ENCODE peak calls at places on chromosomes 16 and 17, in seven cellular contexts. S, R, G, J, F, X and C are unnamed samples.

GRCh38 chr17:81524865-81525159 is 3.4 kb upstream of the FSCN2 start:
- DNase-seq in S (no peak), F (no peak), X (no peak), G (no peak), J (no peak), R (no peak), C (no peak)

GRCh38 chr17:8649157-8650118 is 18.9 kb upstream of the MYH10 start:
- DNase-seq in G (no peak), S (no peak), J (no peak), R (no peak), X (no peak), F (no peak), C (no peak)

GRCh38 chr16:47198180-47198575 is 54.4 kb upstream of the NETO2 start:
- DNase-seq in J (no peak), G (no peak), R (no peak), F (no peak), X (no peak), S (no peak), C (no peak)

GRCh38 chr17:81517339-81518112 is 4.9 kb upstream of the ACTG1 start:
- DNase-seq in G (peak), S (no peak), R (no peak), X (no peak), J (no peak), F (no peak), C (peak)

GRCh38 chr17:82775033-82775823 is 23.4 kb downstream of the TBCD start:
- DNase-seq in J (peak), G (peak), F (no peak), X (no peak), S (peak), R (peak), C (no peak)

GRCh38 chr16:67169642-67170167 is 633 bp upstream of the NOL3 start:
- DNase-seq in X (no peak), J (no peak), R (peak), G (no peak), F (no peak), S (no peak), C (peak)

GRCh38 chr17:2398655-2399571 is 1.9 kb downstream of the MNT start:
- DNase-seq in F (no peak), J (peak), S (peak), X (no peak), R (peak), G (no peak), C (no peak)

GRCh38 chr17:45836047-45837044 is 8.3 kb upstream of the SPPL2C start:
- DNase-seq in R (no peak), G (no peak), J (no peak), S (no peak), X (no peak), F (no peak), C (no peak)

GRCh38 chr16:67268136-67268579 is 11.2 kb upstream of the PLEKHG4 start:
- DNase-seq in S (no peak), X (no peak), G (no peak), F (no peak), R (peak), J (no peak), C (no peak)

GRCh38 chr16:533391-534088 is 6.0 kb downstream of the CAPN15 start:
- DNase-seq in R (no peak), F (no peak), G (no peak), J (no peak), S (peak), X (no peak), C (no peak)

GRCh38 chr17:55286681-55287589 is 22.2 kb downstream of the HLF start:
- DNase-seq in J (no peak), R (peak), S (peak), F (no peak), X (no peak), G (no peak), C (no peak)

GRCh38 chr17:38454528-38454927 is 26.3 kb downstream of the ARHGAP23 start:
- DNase-seq in J (peak), X (peak), G (no peak), S (peak), R (peak), F (no peak), C (no peak)

GRCh38 chr17:46109603-46110189 is 83.5 kb downstream of the KANSL1 start:
- DNase-seq in F (no peak), X (no peak), G (no peak), S (no peak), J (no peak), R (no peak), C (no peak)

GRCh38 chr17:54891176-54891821 is 9.4 kb upstream of the TOM1L1 start:
- DNase-seq in S (peak), X (peak), J (no peak), G (peak), F (no peak), R (peak), C (peak)

GRCh38 chr17:82674656-82675475 is 23.6 kb downstream of the RAB40B start:
- DNase-seq in G (no peak), X (no peak), F (no peak), S (no peak), J (no peak), R (no peak), C (no peak)

GRCh38 chr16:2212362-2213324 is 2.0 kb upstream of the BRICD5 start:
- DNase-seq in R (no peak), G (no peak), J (no peak), F (no peak), S (peak), X (no peak), C (no peak)

GRCh38 chr17:78130080-78130438 is 512 bp upstream of the TMC8 start:
- DNase-seq in J (no peak), S (peak), X (no peak), G (no peak), R (no peak), F (no peak), C (no peak)

GRCh38 chr17:78127888-78128615 is 503 bp downstream of the TMC6 start:
- DNase-seq in R (no peak), F (no peak), J (no peak), S (peak), G (no peak), X (no peak), C (no peak)

GRCh38 chr17:78127240-78127887 is 1.2 kb downstream of the TMC6 start:
- DNase-seq in J (peak), X (no peak), R (no peak), G (no peak), F (no peak), S (peak), C (no peak)

GRCh38 chr17:78129385-78130079 is 977 bp upstream of the TMC6 start:
- DNase-seq in R (no peak), G (no peak), J (no peak), X (no peak), F (no peak), S (peak), C (no peak)

GRCh38 chr17:78128616-78129384 is at the start of gene TMC6:
- DNase-seq in F (no peak), S (peak), G (peak), R (peak), X (peak), J (no peak), C (peak)
- TF ChIP-seq POLR2A in F (no peak), S (peak), G (no peak), R (peak), X (no peak), J (peak), C (no peak)

GRCh38 chr17:59332890-59333377 is 1.5 kb downstream of the YPEL2 start:
- DNase-seq in J (peak), G (no peak), F (peak), X (no peak), S (peak), R (no peak), C (no peak)

GRCh38 chr17:59333845-59334244 is 2.4 kb downstream of the YPEL2 start:
- DNase-seq in F (no peak), R (no peak), J (no peak), G (no peak), S (no peak), X (no peak), C (no peak)

GRCh38 chr17:59330314-59330942 is 1.0 kb upstream of the YPEL2 start:
- DNase-seq in S (peak), F (no peak), X (no peak), G (no peak), R (peak), J (no peak), C (no peak)

GRCh38 chr17:59331129-59331928 is at the start of gene YPEL2:
- DNase-seq in G (peak), R (peak), F (peak), S (peak), J (peak), X (peak), C (peak)

GRCh38 chr17:59331929-59332889 is 754 bp downstream of the YPEL2 start:
- DNase-seq in R (no peak), J (no peak), F (no peak), X (peak), G (no peak), S (peak), C (peak)
- TF ChIP-seq POLR2A in R (no peak), J (no peak), F (no peak), X (no peak), G (no peak), S (peak), C (no peak)

GRCh38 chr16:27217256-27217655 is 13.9 kb downstream of the KDM8 start:
- DNase-seq in X (no peak), S (no peak), J (no peak), R (no peak), G (no peak), F (no peak), C (no peak)
- TF ChIP-seq POLR2A in X (no peak), S (no peak), J (no peak), R (no peak), G (no peak), F (no peak), C (no peak)

GRCh38 chr17:49952912-49953497 is 16.0 kb upstream of the DLX4 start:
- DNase-seq in R (no peak), S (no peak), F (no peak), G (no peak), X (peak), J (no peak), C (no peak)
- TF ChIP-seq POLR2A in R (no peak), S (no peak), F (no peak), G (no peak), X (no peak), J (no peak), C (no peak)

GRCh38 chr17:30921544-30922196 is at the start of gene ADAP2:
- DNase-seq in G (peak), F (no peak), X (no peak), S (peak), R (peak), J (no peak), C (no peak)
- TF ChIP-seq POLR2A in G (no peak), F (no peak), X (no peak), S (no peak), R (peak), J (peak), C (no peak)